ENCODE peak calls at places on chromosomes 3 and 15, in nine cellular contexts. X, O, A, U, I, P, G, C and K are unnamed samples.
A peak's percentile ranks its signal among the peaks of the same experiment; 100 is the strongest.

GRCh38 chr3:150761831-150762661 is 923 bp downstream of the SIAH2 start:
- DNase-seq in A (peak; percentile 41), X (peak; percentile 73), I (peak; percentile 64), C (peak; percentile 81), G (peak; percentile 71), U (no peak), P (peak; percentile 85), O (peak; percentile 42), K (peak; percentile 75)

GRCh38 chr3:65444448-65444815 is 594.3 kb downstream of the MAGI1 start:
- DNase-seq in P (no peak), A (no peak), X (no peak), I (no peak), U (no peak), C (no peak), O (no peak), G (no peak), K (no peak)

GRCh38 chr15:101126618-101127502 is 125.0 kb downstream of the CHSY1 start:
- DNase-seq in X (no peak), O (no peak), I (peak; percentile 14), P (no peak), G (no peak), C (peak; percentile 59), U (no peak), A (no peak), K (no peak)

GRCh38 chr3:49469037-49469875 is 811 bp upstream of the DAG1 start:
- DNase-seq in X (peak; percentile 59), I (peak; percentile 82), U (no peak), G (peak; percentile 79), P (peak; percentile 93), C (peak; percentile 91), A (no peak), O (no peak), K (peak; percentile 66)

GRCh38 chr15:41992151-41992802 is 19.9 kb upstream of the EHD4 start:
- DNase-seq in G (no peak), P (no peak), O (no peak), I (no peak), U (no peak), C (peak; percentile 45), X (no peak), A (no peak), K (peak; percentile 24)

GRCh38 chr3:128091586-128091985 is 32.0 kb downstream of the RUVBL1 start:
- DNase-seq in C (no peak), U (no peak), X (no peak), G (no peak), I (no peak), O (no peak), A (no peak), P (no peak), K (no peak)

GRCh38 chr3:128466840-128467541 is at the start of gene DNAJB8:
- DNase-seq in G (no peak), C (no peak), A (no peak), X (no peak), P (no peak), I (no peak), O (no peak), U (no peak), K (no peak)

GRCh38 chr15:96162322-96162721 is 168.2 kb upstream of the NR2F2 start:
- DNase-seq in P (no peak), C (no peak), U (no peak), I (no peak), A (no peak), O (no peak), G (no peak), X (no peak), K (peak; percentile 54)

GRCh38 chr3:67901681-67902080 is 247.3 kb upstream of the SUCLG2 start:
- DNase-seq in I (peak; percentile 13), A (no peak), C (no peak), U (no peak), O (peak; percentile 14), X (no peak), P (no peak), G (no peak), K (no peak)

GRCh38 chr3:127702151-127702578 is 29.4 kb downstream of the ABTB1 start:
- DNase-seq in P (peak; percentile 55), G (no peak), A (no peak), C (peak; percentile 82), X (no peak), O (no peak), U (no peak), I (no peak), K (peak; percentile 69)

GRCh38 chr3:164235239-164235728 is 843.0 kb downstream of the SI start:
- DNase-seq in I (no peak), U (no peak), G (no peak), P (no peak), A (no peak), O (no peak), C (no peak), X (no peak), K (no peak)

DNA sequence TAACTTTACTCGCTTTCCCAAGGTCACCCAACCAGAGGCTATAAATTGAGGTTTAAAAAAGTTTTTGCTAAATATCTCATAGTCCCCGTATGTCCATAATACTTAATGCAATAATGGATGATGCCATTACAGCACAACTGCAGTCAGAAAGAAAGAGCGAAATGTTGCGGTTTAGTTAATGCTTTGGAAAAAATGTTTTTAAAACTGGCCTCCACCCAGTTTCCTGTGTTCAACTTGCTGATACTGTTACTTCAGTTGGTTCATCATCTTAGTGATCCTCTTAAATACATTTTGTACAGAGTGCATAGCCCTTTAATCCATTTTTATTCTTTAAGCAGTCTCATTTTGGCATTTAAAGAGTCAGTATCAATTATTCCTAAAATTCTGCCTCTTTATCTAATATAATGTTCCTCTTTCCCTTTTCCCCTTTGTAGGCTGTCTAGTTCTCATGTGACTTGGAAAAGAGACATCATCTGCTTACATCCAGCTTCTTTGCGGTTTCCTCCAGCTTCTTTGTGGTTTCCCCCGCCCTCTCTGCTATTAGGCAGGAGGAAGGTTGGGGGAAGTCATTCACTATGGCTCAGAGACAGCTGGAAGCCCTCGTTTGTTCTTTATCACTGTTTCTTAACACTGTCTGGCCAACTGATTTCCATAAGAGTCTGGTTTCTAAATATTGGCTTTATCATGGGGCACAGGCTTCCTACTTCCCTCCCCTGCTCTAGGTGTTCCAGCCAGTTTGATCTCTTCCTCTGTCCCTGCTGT is 154.3 kb downstream of the GOLIM4 start:
- DNase-seq in U (no peak), P (peak; percentile 69), X (no peak), A (no peak), G (no peak), C (no peak), O (no peak), I (peak; percentile 47), K (no peak)
- H3K4me1 ChIP-seq in U (no peaks in the 10 kb centered on the region), P (no peaks in the 10 kb centered on the region), X (no peaks in the 10 kb centered on the region), A (no peaks in the 10 kb centered on the region), G (no peaks in the 10 kb centered on the region), C (no peaks in the 10 kb centered on the region), O (no peaks in the 10 kb centered on the region), I (no peaks in the 10 kb centered on the region), K (no peaks in the 10 kb centered on the region)

GRCh38 chr15:40038654-40039543 is at the start of gene SRP14:
- DNase-seq in I (peak; percentile 92), X (peak; percentile 94), A (peak; percentile 90), O (peak; percentile 90), P (peak; percentile 97), C (peak; percentile 98), G (peak; percentile 95), U (peak; percentile 79), K (peak; percentile 95)
- H3K4me3 ChIP-seq in I (peak within 1 kb of the TSS; percentile 85), X (peak within 1 kb of the TSS; percentile 77), A (peak within 1 kb of the TSS; percentile 81), O (peak within 1 kb of the TSS; percentile 42), P (peak within 1 kb of the TSS; percentile 64), C (peak within 1 kb of the TSS; percentile 83), G (peak within 1 kb of the TSS; percentile 99), U (peak within 1 kb of the TSS; percentile 78), K (peak within 1 kb of the TSS; percentile 85)

GRCh38 chr3:114235431-114235830 is 1.9 kb downstream of the ZNF80 start:
- DNase-seq in U (no peak), C (no peak), I (no peak), O (no peak), A (no peak), P (no peak), G (no peak), X (no peak), K (no peak)
- H3K4me1 ChIP-seq in U (no peaks in the 10 kb centered on the region), C (no peaks in the 10 kb centered on the region), I (no peaks in the 10 kb centered on the region), O (peaks cover 63% of the 10 kb centered on the region), A (no peaks in the 10 kb centered on the region), P (no peaks in the 10 kb centered on the region), G (no peaks in the 10 kb centered on the region), X (no peaks in the 10 kb centered on the region), K (no peaks in the 10 kb centered on the region)

GRCh38 chr3:12724794-12725193 is 34.3 kb downstream of the TMEM40 start:
- DNase-seq in X (no peak), A (no peak), G (no peak), P (no peak), O (no peak), U (no peak), C (no peak), I (peak; percentile 36), K (no peak)

GRCh38 chr3:12716605-12717121 is 42.4 kb downstream of the TMEM40 start:
- DNase-seq in X (no peak), O (no peak), P (no peak), I (no peak), C (no peak), G (no peak), U (no peak), A (no peak), K (no peak)

GRCh38 chr3:12722205-12722604 is 36.9 kb downstream of the TMEM40 start:
- DNase-seq in U (no peak), X (no peak), P (no peak), A (no peak), C (no peak), G (no peak), O (no peak), I (no peak), K (no peak)

GRCh38 chr3:12719541-12719940 is 39.5 kb downstream of the TMEM40 start:
- DNase-seq in G (no peak), X (no peak), O (no peak), U (no peak), A (no peak), P (no peak), I (no peak), C (no peak), K (no peak)

DNA sequence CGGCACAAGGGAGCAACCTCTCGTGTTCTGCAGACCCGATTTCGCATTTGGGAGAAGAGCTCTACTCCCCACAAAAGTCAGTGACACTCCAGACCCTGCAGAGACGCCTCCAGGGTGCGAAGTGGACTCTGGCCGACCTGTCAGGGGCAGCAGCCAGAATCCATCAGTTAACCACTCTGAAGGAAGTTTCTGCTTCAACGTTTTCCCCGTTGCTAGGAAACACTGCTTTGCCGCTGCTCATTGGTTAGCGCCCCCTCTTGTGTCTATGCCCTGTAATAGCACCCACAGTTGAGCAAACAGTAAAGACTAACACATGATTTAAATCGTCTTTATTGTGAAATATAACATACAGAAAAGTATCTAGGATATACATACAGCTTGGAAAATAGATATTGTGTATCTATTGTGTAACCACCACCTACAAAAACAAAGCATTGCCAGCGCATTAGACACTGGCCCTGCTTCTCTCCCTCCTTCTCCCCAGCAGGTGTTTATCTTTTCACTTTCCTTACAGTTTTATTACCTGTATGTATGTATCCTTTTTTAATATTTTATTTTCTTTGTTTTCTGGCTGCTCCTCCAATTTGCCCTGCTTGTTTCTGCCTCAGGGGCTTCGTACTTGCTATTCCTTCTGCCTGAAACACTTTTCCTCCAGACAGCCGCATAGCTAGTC is 38.9 kb downstream of the TMEM40 start:
- DNase-seq in A (peak; percentile 72), O (peak; percentile 76), G (peak; percentile 85), U (peak; percentile 75), P (peak; percentile 89), I (peak; percentile 90), X (peak; percentile 75), C (peak; percentile 83), K (peak; percentile 75)
- H3K4me3 ChIP-seq in A (no peak overlapping the region), O (no peak overlapping the region), G (peak overlapping the region; percentile 31), U (peak overlapping the region; percentile 43), P (no peak overlapping the region), I (peak overlapping the region; percentile 55), X (peak overlapping the region; percentile 27), C (no peak overlapping the region), K (no peak overlapping the region)